ENCODE peak calls at places on chromosomes 5 and 9, in five cellular contexts. One of them, this sample, is unnamed.

GRCh38 chr5:36442796-36443195 is 141.1 kb upstream of the RANBP3L start:
- DNase-seq in astrocyte: peak
- DNase-seq in HL-60: no peak
- DNase-seq in vagina: no peak
- DNase-seq in neuronal stem cell: no peak
- DNase-seq in this sample: peak

GRCh38 chr9:71762900-71763653 is 5.2 kb downstream of the CEMIP2 start:
- DNase-seq in HL-60: no peak
- DNase-seq in astrocyte: peak
- DNase-seq in vagina: no peak
- DNase-seq in neuronal stem cell: no peak
- DNase-seq in this sample: peak

GRCh38 chr5:122500245-122501086 is 188.4 kb downstream of the SNCAIP start:
- DNase-seq in HL-60: no peak
- DNase-seq in astrocyte: peak
- DNase-seq in vagina: no peak
- DNase-seq in neuronal stem cell: peak
- DNase-seq in this sample: peak

GRCh38 chr9:104895572-104895971 is 32.4 kb downstream of the ABCA1 start:
- DNase-seq in HL-60: no peak
- DNase-seq in vagina: no peak
- DNase-seq in astrocyte: peak
- DNase-seq in neuronal stem cell: no peak
- DNase-seq in this sample: peak

GRCh38 chr5:746258-746761 is 38.2 kb downstream of the ZDHHC11B start:
- DNase-seq in astrocyte: no peak
- DNase-seq in neuronal stem cell: no peak
- DNase-seq in HL-60: no peak
- DNase-seq in vagina: peak
- DNase-seq in this sample: no peak

GRCh38 chr5:138438724-138439536 is at the start of gene REEP2:
- DNase-seq in astrocyte: peak
- DNase-seq in vagina: no peak
- DNase-seq in HL-60: no peak
- DNase-seq in neuronal stem cell: peak
- DNase-seq in this sample: peak

GRCh38 chr9:35001803-35002502 is 12.4 kb downstream of the DNAJB5 start:
- DNase-seq in astrocyte: peak
- DNase-seq in vagina: no peak
- DNase-seq in HL-60: no peak
- DNase-seq in neuronal stem cell: no peak
- DNase-seq in this sample: no peak

GRCh38 chr5:1374680-1375055 is 29.8 kb upstream of the CLPTM1L start:
- DNase-seq in astrocyte: no peak
- DNase-seq in HL-60: no peak
- DNase-seq in neuronal stem cell: no peak
- DNase-seq in vagina: no peak
- DNase-seq in this sample: peak

GRCh38 chr9:5557606-5558587 is 47.6 kb downstream of the PDCD1LG2 start:
- DNase-seq in vagina: no peak
- DNase-seq in HL-60: peak
- DNase-seq in astrocyte: peak
- DNase-seq in neuronal stem cell: no peak
- DNase-seq in this sample: peak

GRCh38 chr9:76521906-76522305 is 62.9 kb downstream of the GCNT1 start:
- DNase-seq in vagina: no peak
- DNase-seq in astrocyte: no peak
- DNase-seq in HL-60: no peak
- DNase-seq in neuronal stem cell: no peak
- DNase-seq in this sample: no peak

GRCh38 chr5:90161399-90161798 is 248.2 kb downstream of the CETN3 start:
- DNase-seq in astrocyte: peak
- DNase-seq in HL-60: peak
- DNase-seq in vagina: no peak
- DNase-seq in neuronal stem cell: no peak
- DNase-seq in this sample: peak

GRCh38 chr5:119275146-119275872 is 80.5 kb upstream of the TNFAIP8 start:
- DNase-seq in astrocyte: peak
- DNase-seq in neuronal stem cell: no peak
- DNase-seq in vagina: no peak
- DNase-seq in HL-60: no peak
- DNase-seq in this sample: no peak

GRCh38 chr5:60978968-60979367 is 34.0 kb downstream of the NDUFAF2 start:
- DNase-seq in astrocyte: no peak
- DNase-seq in HL-60: no peak
- DNase-seq in vagina: no peak
- DNase-seq in neuronal stem cell: no peak
- DNase-seq in this sample: no peak

GRCh38 chr5:134083517-134083916 is 31.0 kb upstream of the TCF7 start:
- DNase-seq in HL-60: no peak
- DNase-seq in vagina: no peak
- DNase-seq in astrocyte: peak
- DNase-seq in neuronal stem cell: no peak
- DNase-seq in this sample: peak

GRCh38 chr9:42388146-42388690 is 204.8 kb downstream of the SPATA31A6 start:
- DNase-seq in vagina: no peak
- DNase-seq in astrocyte: no peak
- DNase-seq in HL-60: no peak
- DNase-seq in neuronal stem cell: no peak
- DNase-seq in this sample: no peak

GRCh38 chr5:15807248-15807647 is 307.3 kb downstream of the FBXL7 start:
- DNase-seq in vagina: no peak
- DNase-seq in neuronal stem cell: no peak
- DNase-seq in astrocyte: no peak
- DNase-seq in HL-60: no peak
- DNase-seq in this sample: peak

GRCh38 chr5:35436441-35437057 is 181.1 kb upstream of the SPEF2 start:
- DNase-seq in astrocyte: no peak
- DNase-seq in vagina: no peak
- DNase-seq in neuronal stem cell: peak
- DNase-seq in HL-60: peak
- DNase-seq in this sample: peak

GRCh38 chr9:125760537-125760936 is 13.4 kb downstream of the PBX3 start:
- DNase-seq in vagina: no peak
- DNase-seq in astrocyte: no peak
- DNase-seq in HL-60: no peak
- DNase-seq in neuronal stem cell: no peak
- DNase-seq in this sample: no peak

GRCh38 chr9:125761685-125762084 is 14.5 kb downstream of the PBX3 start:
- DNase-seq in astrocyte: no peak
- DNase-seq in HL-60: no peak
- DNase-seq in neuronal stem cell: no peak
- DNase-seq in vagina: no peak
- DNase-seq in this sample: no peak

GRCh38 chr9:125757834-125758233 is 10.7 kb downstream of the PBX3 start:
- DNase-seq in astrocyte: no peak
- DNase-seq in neuronal stem cell: no peak
- DNase-seq in vagina: no peak
- DNase-seq in HL-60: no peak
- DNase-seq in this sample: no peak

GRCh38 chr9:125758986-125759811 is 12.0 kb downstream of the PBX3 start:
- DNase-seq in astrocyte: no peak
- DNase-seq in vagina: no peak
- DNase-seq in neuronal stem cell: no peak
- DNase-seq in HL-60: peak
- DNase-seq in this sample: peak

DNA sequence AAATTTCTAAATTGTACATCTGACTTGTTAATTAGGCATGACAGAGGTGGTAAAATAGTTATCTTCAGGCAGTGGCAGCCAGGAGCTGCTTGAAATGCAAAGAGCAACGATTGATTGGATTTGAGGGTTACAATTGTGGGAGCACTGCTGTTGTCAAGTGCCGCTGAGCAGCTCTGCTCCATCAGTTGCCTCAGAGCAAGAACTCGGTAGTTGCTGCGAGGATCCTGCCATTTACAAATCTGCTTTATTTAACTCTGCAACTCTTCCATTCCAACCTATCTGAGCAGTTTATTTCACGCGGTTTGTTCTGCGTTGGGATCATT is 12.6 kb downstream of the PBX3 start:
- DNase-seq in vagina: no peak
- DNase-seq in HL-60: peak
- DNase-seq in neuronal stem cell: no peak
- DNase-seq in astrocyte: no peak
- DNase-seq in this sample: no peak
- H3K4me3 ChIP-seq in vagina: peak
- H3K4me3 ChIP-seq in HL-60: peak
- H3K4me3 ChIP-seq in neuronal stem cell: no peak
- H3K4me3 ChIP-seq in astrocyte: peak
- H3K4me3 ChIP-seq in this sample: peak

DNA sequence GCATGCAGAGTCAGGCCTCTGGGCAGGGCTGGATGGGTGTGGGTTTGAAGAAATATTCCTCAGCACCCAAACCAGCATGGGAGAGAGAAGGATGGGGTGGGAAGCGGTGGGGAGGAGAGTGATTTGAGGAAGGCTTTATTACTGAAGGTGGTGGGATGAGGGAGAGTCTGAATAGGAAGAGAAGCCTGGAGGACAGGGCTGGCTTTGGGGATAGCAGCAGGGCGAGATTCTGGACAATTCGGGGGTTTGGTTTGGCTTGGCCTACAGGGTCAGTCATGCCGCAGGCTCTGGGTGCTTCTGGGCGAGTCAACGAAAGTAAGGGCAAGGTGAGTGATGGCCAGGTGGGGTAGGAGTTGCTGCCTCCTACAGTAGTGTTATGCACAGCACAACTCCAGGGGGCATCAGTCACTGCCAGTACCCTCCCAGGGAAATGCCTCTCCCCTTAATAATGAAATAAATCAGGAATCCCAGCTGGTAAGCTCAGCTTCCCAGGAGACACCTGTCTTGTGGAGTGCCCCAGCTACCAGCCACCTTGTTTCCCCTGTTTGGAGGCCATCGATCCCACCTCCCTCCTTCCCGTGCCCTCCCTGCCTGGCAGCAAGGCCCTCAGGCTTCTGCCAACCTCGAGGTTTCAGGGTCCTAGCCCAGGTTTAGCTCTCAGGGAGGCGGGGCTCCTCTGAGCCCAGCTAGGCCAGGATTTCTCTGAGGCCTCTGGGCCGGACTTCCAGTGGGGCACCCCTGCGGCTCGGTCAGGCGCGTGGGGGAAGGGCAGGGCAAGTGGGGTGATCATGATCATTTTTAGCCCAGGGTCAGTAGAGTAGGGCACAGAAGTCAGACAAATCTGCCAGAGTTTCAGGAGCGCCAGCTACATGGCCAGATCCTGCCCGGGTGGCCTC is 741 bp upstream of the NKX2-5 start:
- DNase-seq in HL-60: no peak
- DNase-seq in neuronal stem cell: no peak
- DNase-seq in vagina: no peak
- DNase-seq in astrocyte: no peak
- DNase-seq in this sample: no peak
- H3K4me3 ChIP-seq in HL-60: no peak
- H3K4me3 ChIP-seq in neuronal stem cell: peak
- H3K4me3 ChIP-seq in vagina: no peak
- H3K4me3 ChIP-seq in astrocyte: no peak
- H3K4me3 ChIP-seq in this sample: no peak

GRCh38 chr9:2838356-2838983 is 5.4 kb downstream of the PUM3 start:
- DNase-seq in vagina: no peak
- DNase-seq in astrocyte: no peak
- DNase-seq in HL-60: no peak
- DNase-seq in neuronal stem cell: no peak
- DNase-seq in this sample: peak
- H3K4me3 ChIP-seq in vagina: no peak
- H3K4me3 ChIP-seq in astrocyte: no peak
- H3K4me3 ChIP-seq in HL-60: no peak
- H3K4me3 ChIP-seq in neuronal stem cell: no peak
- H3K4me3 ChIP-seq in this sample: peak

DNA sequence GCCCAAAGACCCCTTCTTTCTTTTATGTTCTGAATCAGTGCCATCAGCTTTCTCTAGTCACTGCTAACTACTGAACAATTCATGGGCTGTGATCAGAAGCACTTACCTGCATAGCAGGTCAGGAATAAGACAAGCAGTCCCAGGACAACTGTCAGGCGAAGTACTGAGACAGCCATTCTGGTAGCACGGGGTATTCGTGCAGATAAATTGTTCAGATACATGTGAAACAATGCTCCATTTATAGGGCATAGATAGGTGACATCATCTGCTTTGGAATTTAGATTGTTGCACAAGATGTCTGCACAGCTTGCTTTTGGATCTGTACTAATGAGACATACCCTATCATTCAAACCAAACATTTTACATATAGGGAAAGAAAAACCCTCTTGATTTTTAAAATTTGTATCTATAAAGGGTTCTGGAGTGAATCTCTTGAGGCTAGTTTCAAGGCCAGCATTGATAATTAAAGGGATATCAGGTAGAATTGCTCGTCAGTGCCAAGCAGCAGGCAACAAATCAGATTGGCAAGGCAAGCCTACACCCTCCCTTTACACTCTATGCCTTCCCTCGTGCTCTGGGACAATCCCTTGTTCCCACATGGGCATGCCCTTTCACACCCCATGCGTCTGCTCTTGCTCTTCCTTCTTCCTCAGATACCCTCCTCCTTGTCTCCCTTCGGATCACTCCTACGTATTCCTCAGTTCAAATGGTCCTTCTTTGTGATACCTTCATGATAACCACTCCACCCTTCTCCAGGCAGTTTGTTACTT is at the start of gene C5orf46:
- DNase-seq in neuronal stem cell: no peak
- DNase-seq in HL-60: no peak
- DNase-seq in vagina: no peak
- DNase-seq in astrocyte: peak
- DNase-seq in this sample: peak
- H3K4me3 ChIP-seq in neuronal stem cell: no peak
- H3K4me3 ChIP-seq in HL-60: no peak
- H3K4me3 ChIP-seq in vagina: no peak
- H3K4me3 ChIP-seq in astrocyte: peak
- H3K4me3 ChIP-seq in this sample: no peak

GRCh38 chr5:58455066-58455465 is 4.8 kb downstream of the PLK2 start:
- DNase-seq in HL-60: no peak
- DNase-seq in neuronal stem cell: no peak
- DNase-seq in vagina: no peak
- DNase-seq in astrocyte: peak
- DNase-seq in this sample: peak
- H3K4me3 ChIP-seq in HL-60: no peak
- H3K4me3 ChIP-seq in neuronal stem cell: no peak
- H3K4me3 ChIP-seq in vagina: no peak
- H3K4me3 ChIP-seq in astrocyte: peak
- H3K4me3 ChIP-seq in this sample: peak

This sample was measured in AG10803.